ENCODE peak calls at places on chromosomes 6 and 20, in ten cellular contexts. One of them, this sample, is unnamed.

GRCh38 chr6:5175195-5175594 is 85.6 kb downstream of the LYRM4 start:
- DNase-seq in type B pancreatic cell: no peak
- DNase-seq in colonic mucosa: no peak
- DNase-seq in PC-9: no peak
- DNase-seq in Peyer's patch: no peak
- DNase-seq in cardiac fibroblast: peak
- DNase-seq in AG04449: no peak
- DNase-seq in H9: peak
- DNase-seq in dorsolateral prefrontal cortex: no peak
- DNase-seq in lower lobe of right lung: no peak
- DNase-seq in this sample: peak

GRCh38 chr6:135922170-135922569 is 70.7 kb downstream of the PDE7B start:
- DNase-seq in type B pancreatic cell: no peak
- DNase-seq in H9: peak
- DNase-seq in Peyer's patch: no peak
- DNase-seq in PC-9: peak
- DNase-seq in AG04449: peak
- DNase-seq in colonic mucosa: no peak
- DNase-seq in lower lobe of right lung: no peak
- DNase-seq in dorsolateral prefrontal cortex: no peak
- DNase-seq in cardiac fibroblast: peak
- DNase-seq in this sample: no peak

GRCh38 chr6:142943746-142944125 is 1.2 kb downstream of the HIVEP2 start:
- DNase-seq in type B pancreatic cell: no peak
- DNase-seq in cardiac fibroblast: peak
- DNase-seq in Peyer's patch: peak
- DNase-seq in AG04449: no peak
- DNase-seq in dorsolateral prefrontal cortex: peak
- DNase-seq in lower lobe of right lung: no peak
- DNase-seq in H9: no peak
- DNase-seq in colonic mucosa: peak
- DNase-seq in PC-9: peak
- DNase-seq in this sample: no peak

GRCh38 chr6:25057121-25057520 is 121.4 kb upstream of the RIPOR2 start:
- DNase-seq in lower lobe of right lung: no peak
- DNase-seq in AG04449: no peak
- DNase-seq in PC-9: no peak
- DNase-seq in colonic mucosa: no peak
- DNase-seq in H9: no peak
- DNase-seq in type B pancreatic cell: no peak
- DNase-seq in Peyer's patch: no peak
- DNase-seq in dorsolateral prefrontal cortex: no peak
- DNase-seq in cardiac fibroblast: no peak
- DNase-seq in this sample: no peak

GRCh38 chr6:149289192-149289741 is 28.2 kb upstream of the TAB2 start:
- DNase-seq in Peyer's patch: no peak
- DNase-seq in dorsolateral prefrontal cortex: no peak
- DNase-seq in PC-9: no peak
- DNase-seq in colonic mucosa: no peak
- DNase-seq in type B pancreatic cell: no peak
- DNase-seq in cardiac fibroblast: no peak
- DNase-seq in lower lobe of right lung: no peak
- DNase-seq in H9: no peak
- DNase-seq in AG04449: no peak
- DNase-seq in this sample: no peak

GRCh38 chr20:15342987-15343639 is 1005.7 kb upstream of the FLRT3 start:
- DNase-seq in PC-9: no peak
- DNase-seq in AG04449: no peak
- DNase-seq in type B pancreatic cell: no peak
- DNase-seq in H9: no peak
- DNase-seq in colonic mucosa: no peak
- DNase-seq in cardiac fibroblast: no peak
- DNase-seq in dorsolateral prefrontal cortex: no peak
- DNase-seq in lower lobe of right lung: no peak
- DNase-seq in Peyer's patch: no peak
- DNase-seq in this sample: no peak

GRCh38 chr6:157800420-157801237 is 22.4 kb upstream of the SNX9 start:
- DNase-seq in PC-9: no peak
- DNase-seq in AG04449: peak
- DNase-seq in lower lobe of right lung: no peak
- DNase-seq in dorsolateral prefrontal cortex: no peak
- DNase-seq in Peyer's patch: no peak
- DNase-seq in type B pancreatic cell: no peak
- DNase-seq in colonic mucosa: no peak
- DNase-seq in H9: no peak
- DNase-seq in cardiac fibroblast: peak
- DNase-seq in this sample: no peak

GRCh38 chr6:11161031-11161966 is 49.8 kb upstream of the ERVFRD-1 start:
- DNase-seq in cardiac fibroblast: peak
- DNase-seq in Peyer's patch: no peak
- DNase-seq in dorsolateral prefrontal cortex: no peak
- DNase-seq in colonic mucosa: no peak
- DNase-seq in H9: no peak
- DNase-seq in type B pancreatic cell: peak
- DNase-seq in PC-9: no peak
- DNase-seq in AG04449: no peak
- DNase-seq in lower lobe of right lung: no peak
- DNase-seq in this sample: no peak

GRCh38 chr20:37872161-37872560 is 30.8 kb upstream of the VSTM2L start:
- DNase-seq in PC-9: no peak
- DNase-seq in type B pancreatic cell: no peak
- DNase-seq in lower lobe of right lung: no peak
- DNase-seq in Peyer's patch: peak
- DNase-seq in AG04449: no peak
- DNase-seq in dorsolateral prefrontal cortex: no peak
- DNase-seq in colonic mucosa: no peak
- DNase-seq in H9: no peak
- DNase-seq in cardiac fibroblast: no peak
- DNase-seq in this sample: no peak
- TF ChIP-seq CTCF in PC-9: no peak
- TF ChIP-seq CTCF in type B pancreatic cell: no peak
- TF ChIP-seq CTCF in lower lobe of right lung: no peak
- TF ChIP-seq CTCF in Peyer's patch: no peak
- TF ChIP-seq CTCF in AG04449: no peak
- TF ChIP-seq CTCF in dorsolateral prefrontal cortex: no peak
- TF ChIP-seq CTCF in colonic mucosa: no peak
- TF ChIP-seq CTCF in H9: no peak
- TF ChIP-seq CTCF in cardiac fibroblast: no peak
- TF ChIP-seq CTCF in this sample: no peak

GRCh38 chr6:13336553-13336952 is 8.2 kb upstream of the TBC1D7 start:
- DNase-seq in colonic mucosa: peak
- DNase-seq in lower lobe of right lung: peak
- DNase-seq in cardiac fibroblast: peak
- DNase-seq in Peyer's patch: peak
- DNase-seq in PC-9: peak
- DNase-seq in dorsolateral prefrontal cortex: peak
- DNase-seq in H9: peak
- DNase-seq in AG04449: peak
- DNase-seq in type B pancreatic cell: peak
- DNase-seq in this sample: peak
- TF ChIP-seq CTCF in colonic mucosa: peak
- TF ChIP-seq CTCF in lower lobe of right lung: peak
- TF ChIP-seq CTCF in cardiac fibroblast: peak
- TF ChIP-seq CTCF in Peyer's patch: peak
- TF ChIP-seq CTCF in PC-9: peak
- TF ChIP-seq CTCF in dorsolateral prefrontal cortex: peak
- TF ChIP-seq CTCF in H9: peak
- TF ChIP-seq CTCF in AG04449: peak
- TF ChIP-seq CTCF in type B pancreatic cell: peak
- TF ChIP-seq CTCF in this sample: peak

GRCh38 chr6:160348552-160349441 is 619 bp downstream of the SLC22A3 start:
- DNase-seq in Peyer's patch: peak
- DNase-seq in cardiac fibroblast: peak
- DNase-seq in dorsolateral prefrontal cortex: no peak
- DNase-seq in lower lobe of right lung: peak
- DNase-seq in type B pancreatic cell: no peak
- DNase-seq in H9: peak
- DNase-seq in colonic mucosa: peak
- DNase-seq in PC-9: no peak
- DNase-seq in AG04449: no peak
- DNase-seq in this sample: peak
- TF ChIP-seq CTCF in Peyer's patch: peak
- TF ChIP-seq CTCF in cardiac fibroblast: no peak
- TF ChIP-seq CTCF in dorsolateral prefrontal cortex: no peak
- TF ChIP-seq CTCF in lower lobe of right lung: no peak
- TF ChIP-seq CTCF in type B pancreatic cell: peak
- TF ChIP-seq CTCF in H9: peak
- TF ChIP-seq CTCF in colonic mucosa: no peak
- TF ChIP-seq CTCF in PC-9: no peak
- TF ChIP-seq CTCF in AG04449: no peak
- TF ChIP-seq CTCF in this sample: peak

GRCh38 chr20:35739294-35740163 is 2.5 kb downstream of the RBM39 start:
- DNase-seq in cardiac fibroblast: peak
- DNase-seq in lower lobe of right lung: no peak
- DNase-seq in colonic mucosa: no peak
- DNase-seq in Peyer's patch: no peak
- DNase-seq in type B pancreatic cell: no peak
- DNase-seq in PC-9: no peak
- DNase-seq in AG04449: no peak
- DNase-seq in H9: no peak
- DNase-seq in dorsolateral prefrontal cortex: no peak
- DNase-seq in this sample: no peak
- TF ChIP-seq CTCF in cardiac fibroblast: peak
- TF ChIP-seq CTCF in lower lobe of right lung: no peak
- TF ChIP-seq CTCF in colonic mucosa: no peak
- TF ChIP-seq CTCF in Peyer's patch: peak
- TF ChIP-seq CTCF in type B pancreatic cell: peak
- TF ChIP-seq CTCF in PC-9: peak
- TF ChIP-seq CTCF in AG04449: peak
- TF ChIP-seq CTCF in H9: peak
- TF ChIP-seq CTCF in dorsolateral prefrontal cortex: no peak
- TF ChIP-seq CTCF in this sample: peak

DNA sequence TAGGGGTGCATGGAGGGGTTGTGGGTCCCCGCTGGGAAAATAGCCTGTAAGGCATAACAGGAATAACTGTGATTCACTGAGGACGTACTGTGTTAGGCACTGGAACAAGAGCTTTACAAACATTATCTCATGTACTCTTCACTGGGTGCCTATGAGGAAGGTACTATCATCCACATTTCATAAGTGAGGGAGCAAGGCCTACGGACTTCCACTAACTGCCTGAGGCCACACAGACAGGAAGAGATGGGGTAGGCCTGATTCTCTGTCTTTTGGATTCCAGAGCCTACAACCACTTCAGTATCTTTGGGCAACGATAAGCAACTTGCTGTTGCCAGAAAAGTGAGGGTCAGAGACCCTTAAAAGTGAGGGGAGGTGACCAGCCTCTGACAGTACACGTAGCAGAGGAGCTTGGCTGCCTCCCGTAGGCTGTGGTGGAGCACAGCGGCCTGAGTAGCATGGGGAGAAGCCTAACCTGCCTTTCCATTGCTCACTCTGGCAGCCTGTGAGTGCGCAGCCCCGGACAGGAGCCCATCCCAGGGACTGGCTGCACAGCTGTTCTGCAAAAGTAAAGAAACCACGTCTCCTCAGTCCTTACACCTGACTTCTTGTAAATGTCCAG is 30.4 kb downstream of the PSMB1 start:
- DNase-seq in type B pancreatic cell: no peak
- DNase-seq in AG04449: no peak
- DNase-seq in colonic mucosa: no peak
- DNase-seq in PC-9: no peak
- DNase-seq in lower lobe of right lung: no peak
- DNase-seq in H9: peak
- DNase-seq in Peyer's patch: no peak
- DNase-seq in cardiac fibroblast: peak
- DNase-seq in dorsolateral prefrontal cortex: no peak
- DNase-seq in this sample: no peak
- TF ChIP-seq CTCF in type B pancreatic cell: peak
- TF ChIP-seq CTCF in AG04449: peak
- TF ChIP-seq CTCF in colonic mucosa: no peak
- TF ChIP-seq CTCF in PC-9: no peak
- TF ChIP-seq CTCF in lower lobe of right lung: no peak
- TF ChIP-seq CTCF in H9: peak
- TF ChIP-seq CTCF in Peyer's patch: no peak
- TF ChIP-seq CTCF in cardiac fibroblast: peak
- TF ChIP-seq CTCF in dorsolateral prefrontal cortex: no peak
- TF ChIP-seq CTCF in this sample: peak

DNA sequence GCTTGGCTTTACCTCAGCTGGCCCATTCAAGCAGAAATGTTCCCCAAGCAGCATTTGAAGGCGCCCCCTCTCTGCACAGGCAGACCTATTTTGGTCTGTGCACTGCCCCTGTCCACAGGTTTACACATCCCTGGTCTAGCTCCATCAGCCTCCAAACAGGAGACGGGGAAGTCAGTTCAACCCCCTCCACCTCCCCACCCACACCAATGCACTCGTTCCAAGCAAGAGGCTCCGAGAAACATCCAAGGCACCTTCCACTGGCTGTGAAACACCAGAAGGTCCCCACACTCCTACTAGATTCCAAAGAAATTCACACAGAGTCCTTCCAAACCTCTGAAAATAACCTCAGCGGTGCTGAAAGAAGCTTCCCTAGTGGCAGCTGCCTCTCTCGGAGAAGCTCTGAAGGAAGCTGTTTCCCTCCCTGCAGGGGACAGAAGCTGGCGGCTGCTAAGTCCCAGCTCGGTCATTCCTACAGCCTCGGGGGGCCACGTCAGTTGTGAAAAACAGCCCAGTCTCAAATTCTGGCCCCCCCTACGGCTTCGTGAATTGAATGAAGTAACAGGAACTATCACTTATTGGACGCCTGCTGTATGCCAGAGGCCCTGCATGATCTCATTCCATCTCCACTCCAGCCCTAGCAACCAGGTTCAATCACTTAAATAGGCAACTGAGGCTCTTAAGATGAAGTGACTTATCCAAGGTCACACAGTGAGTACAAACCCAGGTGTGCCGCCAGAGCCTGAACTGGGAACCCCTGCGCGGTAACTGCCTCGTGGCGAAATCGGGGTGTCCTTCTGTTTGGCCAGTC is 815 bp downstream of the SPATA2 start:
- DNase-seq in colonic mucosa: no peak
- DNase-seq in AG04449: no peak
- DNase-seq in H9: no peak
- DNase-seq in Peyer's patch: no peak
- DNase-seq in type B pancreatic cell: no peak
- DNase-seq in dorsolateral prefrontal cortex: no peak
- DNase-seq in cardiac fibroblast: no peak
- DNase-seq in PC-9: peak
- DNase-seq in lower lobe of right lung: no peak
- DNase-seq in this sample: no peak
- TF ChIP-seq CTCF in colonic mucosa: no peak
- TF ChIP-seq CTCF in AG04449: no peak
- TF ChIP-seq CTCF in H9: no peak
- TF ChIP-seq CTCF in Peyer's patch: no peak
- TF ChIP-seq CTCF in type B pancreatic cell: no peak
- TF ChIP-seq CTCF in dorsolateral prefrontal cortex: no peak
- TF ChIP-seq CTCF in cardiac fibroblast: no peak
- TF ChIP-seq CTCF in PC-9: no peak
- TF ChIP-seq CTCF in lower lobe of right lung: no peak
- TF ChIP-seq CTCF in this sample: no peak

This sample was measured in neural crest cell.